ENCODE peak calls at places on chromosomes 12 and 14, in nine cellular contexts. One of them, this sample, is unnamed.

GRCh38 chr12:122839907-122840554 is 4.8 kb downstream of the HIP1R start:
- DNase-seq in GDM1: no peak
- DNase-seq in keratinocyte: no peak
- DNase-seq in AG09319: no peak
- DNase-seq in MCF 10A: no peak
- DNase-seq in fibroblast of the aortic adventitia: no peak
- DNase-seq in HT-29: no peak
- DNase-seq in fibroblast of mammary gland: no peak
- DNase-seq in COR-L47: no peak
- DNase-seq in this sample: no peak

GRCh38 chr14:55588259-55588699 is 8.3 kb downstream of the KTN1 start:
- DNase-seq in MCF 10A: no peak
- DNase-seq in COR-L47: no peak
- DNase-seq in AG09319: no peak
- DNase-seq in keratinocyte: no peak
- DNase-seq in fibroblast of the aortic adventitia: peak; percentile 45
- DNase-seq in GDM1: no peak
- DNase-seq in fibroblast of mammary gland: peak; percentile 66
- DNase-seq in HT-29: no peak
- DNase-seq in this sample: no peak

GRCh38 chr12:8590842-8591545 is 21.7 kb downstream of the AICDA start:
- DNase-seq in fibroblast of mammary gland: peak; percentile 33
- DNase-seq in COR-L47: no peak
- DNase-seq in MCF 10A: peak; percentile 41
- DNase-seq in HT-29: no peak
- DNase-seq in fibroblast of the aortic adventitia: no peak
- DNase-seq in AG09319: no peak
- DNase-seq in GDM1: no peak
- DNase-seq in keratinocyte: peak; percentile 21
- DNase-seq in this sample: no peak

GRCh38 chr12:104482113-104482512 is 25.4 kb downstream of the CHST11 start:
- DNase-seq in fibroblast of the aortic adventitia: no peak
- DNase-seq in MCF 10A: no peak
- DNase-seq in GDM1: no peak
- DNase-seq in keratinocyte: no peak
- DNase-seq in COR-L47: no peak
- DNase-seq in AG09319: no peak
- DNase-seq in fibroblast of mammary gland: no peak
- DNase-seq in HT-29: no peak
- DNase-seq in this sample: no peak

GRCh38 chr12:94203796-94204195 is 55.4 kb downstream of the PLXNC1 start:
- DNase-seq in HT-29: no peak
- DNase-seq in COR-L47: no peak
- DNase-seq in GDM1: no peak
- DNase-seq in MCF 10A: no peak
- DNase-seq in keratinocyte: no peak
- DNase-seq in fibroblast of the aortic adventitia: no peak
- DNase-seq in fibroblast of mammary gland: no peak
- DNase-seq in AG09319: no peak
- DNase-seq in this sample: no peak

GRCh38 chr12:110741795-110742717 is 635 bp downstream of the PPP1CC start:
- DNase-seq in HT-29: peak; percentile 39
- DNase-seq in COR-L47: peak; percentile 38
- DNase-seq in fibroblast of the aortic adventitia: peak; percentile 40
- DNase-seq in keratinocyte: no peak
- DNase-seq in AG09319: no peak
- DNase-seq in fibroblast of mammary gland: peak; percentile 55
- DNase-seq in MCF 10A: peak; percentile 34
- DNase-seq in GDM1: peak; percentile 5
- DNase-seq in this sample: no peak

GRCh38 chr14:61608245-61609142 is 86.8 kb upstream of the HIF1A start:
- DNase-seq in AG09319: no peak
- DNase-seq in GDM1: no peak
- DNase-seq in fibroblast of mammary gland: peak; percentile 54
- DNase-seq in HT-29: no peak
- DNase-seq in MCF 10A: no peak
- DNase-seq in COR-L47: peak; percentile 86
- DNase-seq in fibroblast of the aortic adventitia: peak; percentile 76
- DNase-seq in keratinocyte: no peak
- DNase-seq in this sample: no peak

GRCh38 chr12:25529738-25530137 is 23.3 kb downstream of the LMNTD1 start:
- DNase-seq in fibroblast of mammary gland: peak; percentile 42
- DNase-seq in COR-L47: no peak
- DNase-seq in fibroblast of the aortic adventitia: peak; percentile 32
- DNase-seq in AG09319: no peak
- DNase-seq in keratinocyte: no peak
- DNase-seq in GDM1: no peak
- DNase-seq in MCF 10A: no peak
- DNase-seq in HT-29: no peak
- DNase-seq in this sample: peak; percentile 16

GRCh38 chr12:93786669-93787397 is 109.7 kb downstream of the CRADD start:
- DNase-seq in COR-L47: no peak
- DNase-seq in GDM1: no peak
- DNase-seq in MCF 10A: peak; percentile 57
- DNase-seq in AG09319: no peak
- DNase-seq in keratinocyte: no peak
- DNase-seq in fibroblast of mammary gland: peak; percentile 64
- DNase-seq in HT-29: no peak
- DNase-seq in fibroblast of the aortic adventitia: peak; percentile 74
- DNase-seq in this sample: no peak

GRCh38 chr14:105023144-105023543 is 2.3 kb upstream of the CDCA4 start:
- DNase-seq in fibroblast of mammary gland: no peak
- DNase-seq in AG09319: no peak
- DNase-seq in keratinocyte: no peak
- DNase-seq in fibroblast of the aortic adventitia: no peak
- DNase-seq in COR-L47: no peak
- DNase-seq in MCF 10A: peak; percentile 44
- DNase-seq in HT-29: no peak
- DNase-seq in GDM1: no peak
- DNase-seq in this sample: no peak

GRCh38 chr14:55609681-55610080 is 29.7 kb downstream of the KTN1 start:
- DNase-seq in keratinocyte: no peak
- DNase-seq in MCF 10A: no peak
- DNase-seq in GDM1: no peak
- DNase-seq in fibroblast of mammary gland: peak; percentile 35
- DNase-seq in HT-29: no peak
- DNase-seq in COR-L47: no peak
- DNase-seq in fibroblast of the aortic adventitia: peak; percentile 82
- DNase-seq in AG09319: no peak
- DNase-seq in this sample: no peak

GRCh38 chr12:128747441-128747840 is 76.3 kb downstream of the SLC15A4 start:
- DNase-seq in keratinocyte: no peak
- DNase-seq in fibroblast of mammary gland: no peak
- DNase-seq in AG09319: no peak
- DNase-seq in fibroblast of the aortic adventitia: no peak
- DNase-seq in HT-29: no peak
- DNase-seq in MCF 10A: no peak
- DNase-seq in GDM1: no peak
- DNase-seq in COR-L47: no peak
- DNase-seq in this sample: no peak

GRCh38 chr12:8011331-8011730 is 21.2 kb upstream of the FOXJ2 start:
- DNase-seq in COR-L47: no peak
- DNase-seq in MCF 10A: peak; percentile 46
- DNase-seq in keratinocyte: peak; percentile 55
- DNase-seq in fibroblast of mammary gland: no peak
- DNase-seq in AG09319: no peak
- DNase-seq in GDM1: no peak
- DNase-seq in HT-29: no peak
- DNase-seq in fibroblast of the aortic adventitia: no peak
- DNase-seq in this sample: no peak

This sample was measured in epithelial cell of prostate.